ENCODE peak calls at places on chromosomes 5 and 9, in nine cellular contexts. E is germinal center; W is iris pigment epithelial cell; U is stimulated activated CD4-positive, alpha-beta T cell treated with anti-CD3 and anti-CD28 coated beads, Interleukin-12 subunit alpha, Interleukin-12 subunit beta, amount 100 ng/mL, for 48 hours; Y is iPS-NIHi11; S is HTR-8/SVneo; O is HT-29; Q is GDM1; I is GM13977. H is an unnamed sample.

GRCh38 chr5:106873558-106873957 is 797.2 kb downstream of the EFNA5 start:
- DNase-seq in E (no peak), I (no peak), U (no peak), S (no peak), Y (no peak), W (no peak), Q (no peak), O (no peak), H (no peak)

GRCh38 chr9:82369251-82369945 is 380.8 kb downstream of the SPATA31D1 start:
- DNase-seq in I (no peak), O (no peak), S (no peak), W (no peak), Y (no peak), U (no peak), Q (no peak), E (no peak), H (no peak)

GRCh38 chr9:8857330-8858249 is 1058.0 kb upstream of the DMAC1 start:
- DNase-seq in E (no peak), W (peak), U (no peak), Q (no peak), S (no peak), O (no peak), Y (peak), I (peak), H (no peak)

GRCh38 chr5:1881273-1881586 is 1.5 kb downstream of the IRX4 start:
- DNase-seq in Q (no peak), Y (no peak), S (peak), E (no peak), W (no peak), U (no peak), O (no peak), I (no peak), H (no peak)

GRCh38 chr5:177310332-177310731 is 1.4 kb downstream of the MXD3 start:
- DNase-seq in E (no peak), W (no peak), S (no peak), Y (no peak), I (no peak), O (no peak), Q (no peak), U (no peak), H (no peak)

GRCh38 chr5:158908690-158909325 is 190.9 kb downstream of the EBF1 start:
- DNase-seq in W (no peak), I (no peak), S (no peak), E (no peak), O (no peak), Q (no peak), U (no peak), Y (no peak), H (no peak)

GRCh38 chr5:136087961-136088871 is 44.4 kb upstream of the SMAD5 start:
- DNase-seq in W (peak), Q (no peak), U (no peak), O (peak), S (no peak), I (no peak), E (no peak), Y (peak), H (peak)

GRCh38 chr9:124179196-124180071 is 78.3 kb upstream of the NEK6 start:
- DNase-seq in U (no peak), Y (no peak), E (no peak), O (no peak), I (no peak), Q (no peak), W (no peak), S (no peak), H (no peak)

GRCh38 chr9:84140535-84141101 is 160.0 kb downstream of the RMI1 start:
- DNase-seq in E (peak), I (peak), S (no peak), W (peak), Q (no peak), Y (peak), U (no peak), O (no peak), H (no peak)

GRCh38 chr5:140113180-140113698 is 670 bp upstream of the PURA start:
- DNase-seq in U (no peak), E (peak), I (peak), W (no peak), Q (no peak), S (no peak), Y (peak), O (no peak), H (peak)

GRCh38 chr9:78866228-78867132 is 569.6 kb downstream of the PSAT1 start:
- DNase-seq in W (peak), O (peak), U (no peak), Y (no peak), Q (no peak), I (no peak), S (peak), E (no peak), H (peak)

GRCh38 chr9:71504636-71505035 is 263.7 kb downstream of the CEMIP2 start:
- DNase-seq in S (no peak), U (no peak), E (no peak), Y (no peak), W (peak), I (no peak), O (no peak), Q (no peak), H (no peak)